ENCODE peak calls at places on chromosomes 6 and 20, in four cellular contexts. One of them, this sample, is unnamed.

GRCh38 chr6:36491378-36491965 is 48.7 kb downstream of the KCTD20 start:
- DNase-seq in tibial nerve: no peak
- DNase-seq in HepG2: peak; percentile 80
- DNase-seq in AG04450: no peak
- DNase-seq in this sample: no peak

GRCh38 chr20:47993035-47993755 is 207.9 kb upstream of the SULF2 start:
- DNase-seq in tibial nerve: no peak
- DNase-seq in HepG2: no peak
- DNase-seq in AG04450: no peak
- DNase-seq in this sample: no peak

GRCh38 chr20:17504326-17504897 is 26.8 kb downstream of the BFSP1 start:
- DNase-seq in tibial nerve: no peak
- DNase-seq in HepG2: no peak
- DNase-seq in AG04450: no peak
- DNase-seq in this sample: no peak

GRCh38 chr6:7910654-7911344 is at the start of gene TXNDC5:
- DNase-seq in tibial nerve: peak; percentile 63
- DNase-seq in HepG2: peak; percentile 60
- DNase-seq in AG04450: no peak
- DNase-seq in this sample: peak; percentile 65

GRCh38 chr6:77021778-77022177 is 441.5 kb downstream of the HTR1B start:
- DNase-seq in tibial nerve: no peak
- DNase-seq in HepG2: no peak
- DNase-seq in AG04450: no peak
- DNase-seq in this sample: no peak

GRCh38 chr6:18214003-18214402 is 50.3 kb downstream of the DEK start:
- DNase-seq in tibial nerve: no peak
- DNase-seq in HepG2: no peak
- DNase-seq in AG04450: no peak
- DNase-seq in this sample: no peak

GRCh38 chr6:56986611-56987010 is 31.7 kb downstream of the BEND6 start:
- DNase-seq in tibial nerve: no peak
- DNase-seq in HepG2: no peak
- DNase-seq in AG04450: no peak
- DNase-seq in this sample: no peak

GRCh38 chr6:34491091-34491430 is 25.2 kb downstream of the PACSIN1 start:
- DNase-seq in tibial nerve: no peak
- DNase-seq in HepG2: no peak
- DNase-seq in AG04450: no peak
- DNase-seq in this sample: no peak

GRCh38 chr6:75893058-75893775 is 144.2 kb downstream of the MYO6 start:
- DNase-seq in tibial nerve: no peak
- DNase-seq in HepG2: peak; percentile 61
- DNase-seq in AG04450: peak; percentile 60
- DNase-seq in this sample: no peak

GRCh38 chr20:63154395-63154794 is 61.5 kb downstream of the YTHDF1 start:
- DNase-seq in tibial nerve: no peak
- DNase-seq in HepG2: no peak
- DNase-seq in AG04450: no peak
- DNase-seq in this sample: no peak

GRCh38 chr6:112701201-112701600 is 354.1 kb downstream of the RFPL4B start:
- DNase-seq in tibial nerve: peak; percentile 13
- DNase-seq in HepG2: no peak
- DNase-seq in AG04450: no peak
- DNase-seq in this sample: no peak

GRCh38 chr6:7343546-7344475 is 30.8 kb upstream of the SSR1 start:
- DNase-seq in tibial nerve: no peak
- DNase-seq in HepG2: no peak
- DNase-seq in AG04450: no peak
- DNase-seq in this sample: no peak

GRCh38 chr20:52404676-52405075 is 213.1 kb upstream of the ZFP64 start:
- DNase-seq in tibial nerve: no peak
- DNase-seq in HepG2: no peak
- DNase-seq in AG04450: no peak
- DNase-seq in this sample: no peak

GRCh38 chr6:41543087-41543486 is 3.1 kb upstream of the FOXP4 start:
- DNase-seq in tibial nerve: no peak
- DNase-seq in HepG2: no peak
- DNase-seq in AG04450: no peak
- DNase-seq in this sample: no peak

GRCh38 chr6:1136415-1136774 is 175.5 kb upstream of the FOXQ1 start:
- DNase-seq in tibial nerve: peak; percentile 14
- DNase-seq in HepG2: no peak
- DNase-seq in AG04450: peak; percentile 36
- DNase-seq in this sample: no peak

GRCh38 chr6:33570806-33571636 is 9.1 kb downstream of the BAK1 start:
- DNase-seq in tibial nerve: peak; percentile 67
- DNase-seq in HepG2: peak; percentile 53
- DNase-seq in AG04450: no peak
- DNase-seq in this sample: peak; percentile 83

GRCh38 chr6:125552819-125553218 is 196.6 kb upstream of the HEY2 start:
- DNase-seq in tibial nerve: no peak
- DNase-seq in HepG2: no peak
- DNase-seq in AG04450: no peak
- DNase-seq in this sample: no peak

GRCh38 chr20:51134405-51134804 is 111.5 kb upstream of the KCNG1 start:
- DNase-seq in tibial nerve: no peak
- DNase-seq in HepG2: no peak
- DNase-seq in AG04450: no peak
- DNase-seq in this sample: no peak

GRCh38 chr6:125790403-125791150 is at the start of gene NCOA7:
- DNase-seq in tibial nerve: peak; percentile 71
- DNase-seq in HepG2: peak; percentile 65
- DNase-seq in AG04450: no peak
- DNase-seq in this sample: peak; percentile 82

GRCh38 chr20:59024111-59024530 is 4.9 kb downstream of the TUBB1 start:
- DNase-seq in tibial nerve: no peak
- DNase-seq in HepG2: no peak
- DNase-seq in AG04450: no peak
- DNase-seq in this sample: no peak

GRCh38 chr20:51259455-51259854 is 236.5 kb upstream of the KCNG1 start:
- DNase-seq in tibial nerve: no peak
- DNase-seq in HepG2: no peak
- DNase-seq in AG04450: no peak
- DNase-seq in this sample: no peak

GRCh38 chr6:150547511-150548222 is 52.0 kb upstream of the PLEKHG1 start:
- DNase-seq in tibial nerve: peak; percentile 45
- DNase-seq in HepG2: peak; percentile 24
- DNase-seq in AG04450: no peak
- DNase-seq in this sample: no peak

GRCh38 chr6:45741437-45742166 is 274.1 kb downstream of the CLIC5 start:
- DNase-seq in tibial nerve: peak; percentile 35
- DNase-seq in HepG2: no peak
- DNase-seq in AG04450: peak; percentile 44
- DNase-seq in this sample: no peak

GRCh38 chr6:99019341-99019740 is 71.6 kb upstream of the FBXL4 start:
- DNase-seq in tibial nerve: no peak
- DNase-seq in HepG2: no peak
- DNase-seq in AG04450: no peak
- DNase-seq in this sample: no peak

GRCh38 chr6:132792510-132792909 is 5.9 kb downstream of the SLC18B1 start:
- DNase-seq in tibial nerve: peak; percentile 19
- DNase-seq in HepG2: no peak
- DNase-seq in AG04450: no peak
- DNase-seq in this sample: no peak

GRCh38 chr6:124888581-124889371 is 73.5 kb upstream of the RNF217 start:
- DNase-seq in tibial nerve: no peak
- DNase-seq in HepG2: no peak
- DNase-seq in AG04450: no peak
- DNase-seq in this sample: no peak

DNA sequence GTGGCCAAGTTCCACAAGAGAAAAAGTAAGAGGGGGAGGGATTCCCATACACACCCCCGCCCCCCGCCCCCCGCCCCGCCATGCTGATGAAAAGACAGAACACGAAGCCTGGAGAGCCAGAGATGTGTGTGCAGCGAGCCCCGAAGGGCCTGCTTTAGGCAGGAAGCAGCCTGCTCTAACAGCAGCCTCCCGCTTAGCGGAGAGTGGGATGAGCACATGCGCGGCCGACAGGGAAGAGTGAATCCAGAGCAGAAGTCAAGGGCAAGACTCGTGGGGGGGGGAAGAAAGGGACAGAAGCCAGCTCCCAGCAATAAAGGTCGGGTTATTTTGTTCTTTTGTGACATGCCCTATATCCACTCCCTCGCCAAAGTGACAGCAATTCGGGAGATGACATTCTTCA is 67.2 kb upstream of the PTGIS start:
- DNase-seq in tibial nerve: no peak
- DNase-seq in HepG2: no peak
- DNase-seq in AG04450: no peak
- DNase-seq in this sample: no peak
- H3K27ac ChIP-seq in tibial nerve: peak overlapping the region; percentile 77
- H3K27ac ChIP-seq in HepG2: no peak overlapping the region
- H3K27ac ChIP-seq in AG04450: no peak overlapping the region
- H3K27ac ChIP-seq in this sample: no peak overlapping the region

GRCh38 chr6:167797871-167798265 is 28.8 kb upstream of the AFDN start:
- DNase-seq in tibial nerve: no peak
- DNase-seq in HepG2: no peak
- DNase-seq in AG04450: no peak
- DNase-seq in this sample: no peak
- H3K27me3 ChIP-seq in tibial nerve: peaks cover 25% of the 10 kb centered on the region
- H3K27me3 ChIP-seq in HepG2: peaks cover 2% of the 10 kb centered on the region
- H3K27me3 ChIP-seq in AG04450: peaks cover 4% of the 10 kb centered on the region
- H3K27me3 ChIP-seq in this sample: peaks cover 50% of the 10 kb centered on the region

DNA sequence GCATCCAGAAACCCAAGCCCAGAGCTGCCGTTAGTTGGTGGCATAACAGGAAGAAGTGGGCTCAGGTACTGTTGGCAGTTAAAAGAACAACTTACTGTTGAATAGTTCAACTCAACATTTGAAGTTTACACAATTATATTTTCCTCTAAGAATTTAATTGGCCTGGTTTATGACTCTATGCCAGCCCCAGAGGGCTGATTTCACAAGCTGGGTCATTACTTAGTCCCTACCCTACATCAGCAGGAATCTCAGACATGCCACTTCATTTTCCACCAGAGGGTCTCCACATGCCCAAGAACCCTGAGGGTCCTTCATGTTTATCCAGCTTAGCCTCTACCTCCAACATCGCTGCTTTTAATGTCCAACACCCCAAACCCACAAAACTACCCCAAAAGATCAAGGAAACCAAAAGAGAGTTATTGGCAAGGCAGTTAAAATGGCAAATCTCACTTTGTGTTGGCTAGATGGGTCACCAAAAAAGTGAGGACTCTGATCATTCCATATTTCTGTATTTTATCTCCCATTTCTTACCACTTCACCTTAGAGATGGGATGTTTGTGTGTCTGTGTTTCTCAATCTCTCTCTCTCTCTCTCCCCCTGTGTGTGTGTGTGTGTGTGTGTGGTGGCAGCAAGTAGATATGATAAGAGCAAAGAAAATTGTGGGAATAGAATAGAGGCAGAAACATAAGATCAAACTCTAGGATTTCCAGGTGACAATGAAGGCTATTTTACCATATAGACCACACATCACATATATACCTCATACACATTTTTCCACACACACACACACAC is 112.5 kb upstream of the TBX18 start:
- DNase-seq in tibial nerve: no peak
- DNase-seq in HepG2: no peak
- DNase-seq in AG04450: no peak
- DNase-seq in this sample: no peak
- H3K27ac ChIP-seq in tibial nerve: no peak overlapping the region
- H3K27ac ChIP-seq in HepG2: no peak overlapping the region
- H3K27ac ChIP-seq in AG04450: no peak overlapping the region
- H3K27ac ChIP-seq in this sample: no peak overlapping the region

DNA sequence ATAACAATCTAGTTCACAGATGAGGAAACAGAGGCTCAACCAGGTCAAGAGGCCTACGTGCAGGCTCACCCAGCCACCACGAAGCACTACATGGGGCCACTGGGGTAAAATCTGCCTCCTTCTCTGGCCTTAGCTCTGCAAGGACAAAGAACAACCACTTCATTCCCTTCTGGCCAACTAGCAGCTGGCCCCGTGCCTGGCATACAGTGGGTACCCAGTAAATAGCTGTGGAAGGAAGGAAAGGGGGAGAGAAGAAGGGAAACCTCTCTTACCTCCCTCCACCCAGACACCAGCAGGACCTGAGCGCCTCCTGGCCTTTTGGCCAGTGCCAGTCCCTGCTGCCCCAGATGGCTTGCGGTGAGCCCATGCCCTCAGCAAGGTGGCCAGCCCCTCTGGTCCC is 61.8 kb downstream of the DLGAP4 start:
- DNase-seq in tibial nerve: no peak
- DNase-seq in HepG2: no peak
- DNase-seq in AG04450: no peak
- DNase-seq in this sample: no peak
- H3K27me3 ChIP-seq in tibial nerve: no peaks in the 10 kb centered on the region
- H3K27me3 ChIP-seq in HepG2: peaks cover 2% of the 10 kb centered on the region
- H3K27me3 ChIP-seq in AG04450: peaks cover 19% of the 10 kb centered on the region
- H3K27me3 ChIP-seq in this sample: peaks cover 14% of the 10 kb centered on the region

GRCh38 chr6:138601128-138601527 is 101.8 kb upstream of the NHSL1 start:
- DNase-seq in tibial nerve: peak; percentile 48
- DNase-seq in HepG2: no peak
- DNase-seq in AG04450: no peak
- DNase-seq in this sample: no peak
- H3K27ac ChIP-seq in tibial nerve: no peak overlapping the region
- H3K27ac ChIP-seq in HepG2: no peak overlapping the region
- H3K27ac ChIP-seq in AG04450: no peak overlapping the region
- H3K27ac ChIP-seq in this sample: no peak overlapping the region

GRCh38 chr20:36371391-36371790 is 65.3 kb downstream of the DLGAP4 start:
- DNase-seq in tibial nerve: no peak
- DNase-seq in HepG2: no peak
- DNase-seq in AG04450: no peak
- DNase-seq in this sample: no peak
- H3K27me3 ChIP-seq in tibial nerve: no peaks in the 10 kb centered on the region
- H3K27me3 ChIP-seq in HepG2: peaks cover 4% of the 10 kb centered on the region
- H3K27me3 ChIP-seq in AG04450: peaks cover 17% of the 10 kb centered on the region
- H3K27me3 ChIP-seq in this sample: peaks cover 14% of the 10 kb centered on the region